ENCODE peak calls at places on chromosomes 2 and 18, in five cellular contexts. N is OCI-LY7, C is PC-9, F is HCT116, R is PC-3. D is an unnamed sample.

GRCh38 chr2:179263015-179263414 is 1.6 kb downstream of the SESTD1 start:
- DNase-seq in N (no peak), C (peak), F (no peak), R (peak), D (no peak)

GRCh38 chr18:76412010-76412817 is 82.8 kb downstream of the ZNF516 start:
- DNase-seq in N (no peak), C (no peak), F (no peak), R (no peak), D (no peak)

GRCh38 chr18:8277270-8277669 is 332.0 kb upstream of the RAB12 start:
- DNase-seq in N (no peak), C (no peak), F (no peak), R (no peak), D (no peak)

GRCh38 chr2:112912403-112912802 is 1.4 kb downstream of the IL37 start:
- DNase-seq in N (no peak), C (no peak), F (no peak), R (no peak), D (no peak)

GRCh38 chr2:27960237-27960912 is 69.8 kb downstream of the BABAM2 start:
- DNase-seq in N (no peak), C (no peak), F (no peak), R (peak), D (no peak)

GRCh38 chr18:41992066-41992465 is 37.0 kb downstream of the PIK3C3 start:
- DNase-seq in N (no peak), C (no peak), F (no peak), R (no peak), D (no peak)

GRCh38 chr2:138274421-138275291 is 226.9 kb upstream of the SPOPL start:
- DNase-seq in N (no peak), C (peak), F (peak), R (peak), D (peak)

GRCh38 chr2:48450256-48450655 is 79.7 kb upstream of the STON1 start:
- DNase-seq in N (no peak), C (no peak), F (no peak), R (no peak), D (no peak)

GRCh38 chr18:5997361-5997760 is 102.0 kb upstream of the TMEM200C start:
- DNase-seq in N (no peak), C (no peak), F (no peak), R (no peak), D (no peak)

GRCh38 chr2:65504201-65504600 is 71.8 kb upstream of the SPRED2 start:
- DNase-seq in N (no peak), C (no peak), F (no peak), R (no peak), D (no peak)

GRCh38 chr2:26925100-26925791 is 45.2 kb upstream of the MAPRE3 start:
- DNase-seq in N (no peak), C (no peak), F (no peak), R (no peak), D (no peak)

GRCh38 chr2:41621095-41621494 is 426.7 kb upstream of the PKDCC start:
- DNase-seq in N (no peak), C (no peak), F (no peak), R (no peak), D (no peak)

GRCh38 chr2:69674301-69674640 is 30.7 kb upstream of the AAK1 start:
- DNase-seq in N (no peak), C (no peak), F (no peak), R (no peak), D (no peak)

GRCh38 chr2:157190151-157190550 is 67.4 kb upstream of the GALNT5 start:
- DNase-seq in N (no peak), C (no peak), F (no peak), R (peak), D (no peak)

GRCh38 chr2:105261061-105261460 is 19.5 kb downstream of the GPR45 start:
- DNase-seq in N (no peak), C (no peak), F (no peak), R (no peak), D (peak)

GRCh38 chr2:166156985-166157490 is 29.2 kb upstream of the SCN1A start:
- DNase-seq in N (no peak), C (no peak), F (no peak), R (no peak), D (no peak)

GRCh38 chr2:33160217-33160616 is 213.5 kb downstream of the LTBP1 start:
- DNase-seq in N (no peak), C (no peak), F (no peak), R (no peak), D (no peak)

GRCh38 chr2:119290859-119291587 is 67.4 kb downstream of the STEAP3 start:
- DNase-seq in N (peak), C (peak), F (peak), R (peak), D (peak)

GRCh38 chr2:49265471-49265870 is 111.2 kb upstream of the FSHR start:
- DNase-seq in N (no peak), C (no peak), F (no peak), R (no peak), D (no peak)

GRCh38 chr18:27931563-27931962 is 245.4 kb downstream of the CDH2 start:
- DNase-seq in N (no peak), C (no peak), F (no peak), R (no peak), D (no peak)

GRCh38 chr2:57621984-57622383 is 424.6 kb upstream of the VRK2 start:
- DNase-seq in N (no peak), C (no peak), F (no peak), R (no peak), D (no peak)

GRCh38 chr2:156918410-156918809 is 339.1 kb upstream of the GALNT5 start:
- DNase-seq in N (no peak), C (no peak), F (no peak), R (no peak), D (no peak)

DNA sequence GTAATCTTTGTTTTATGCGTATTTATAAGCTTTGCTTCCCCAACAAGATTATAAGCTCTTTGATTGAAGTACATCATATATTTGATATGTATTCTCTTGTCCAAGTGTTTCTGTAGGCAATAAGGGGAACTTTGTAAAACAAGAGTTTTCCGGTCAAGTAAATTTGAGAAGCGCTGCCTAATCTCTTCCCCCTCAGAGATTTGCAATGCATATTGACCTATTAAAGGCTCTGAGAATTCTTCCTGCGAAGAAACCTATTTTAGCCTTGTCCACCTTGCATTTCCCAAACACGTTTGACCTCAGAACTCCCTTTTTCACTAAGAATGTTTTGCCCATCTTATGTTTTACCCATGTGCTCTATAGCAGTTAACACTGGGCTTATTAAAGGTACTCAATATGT is 26.9 kb upstream of the CASP10 start:
- DNase-seq in N (no peak), C (no peak), F (no peak), R (no peak), D (no peak)
- H3K4me2 ChIP-seq in N (no peak), C (no peak), F (no peak), R (no peak), D (no peak)

GRCh38 chr2:213241817-213242216 is 42.4 kb upstream of the SPAG16 start:
- DNase-seq in N (no peak), C (no peak), F (no peak), R (no peak), D (no peak)
- H2AFZ ChIP-seq in N (peak), C (no peak), F (no peak), R (no peak), D (no peak)

GRCh38 chr2:216849987-216850386 is 9.9 kb downstream of the TNP1 start:
- DNase-seq in N (no peak), C (no peak), F (no peak), R (peak), D (no peak)
- H3K4me2 ChIP-seq in N (no peak), C (no peak), F (no peak), R (no peak), D (no peak)

GRCh38 chr2:143477724-143478443 is 348.7 kb downstream of the ARHGAP15 start:
- DNase-seq in N (no peak), C (no peak), F (no peak), R (no peak), D (no peak)
- H2AFZ ChIP-seq in N (no peak), C (no peak), F (no peak), R (no peak), D (no peak)

DNA sequence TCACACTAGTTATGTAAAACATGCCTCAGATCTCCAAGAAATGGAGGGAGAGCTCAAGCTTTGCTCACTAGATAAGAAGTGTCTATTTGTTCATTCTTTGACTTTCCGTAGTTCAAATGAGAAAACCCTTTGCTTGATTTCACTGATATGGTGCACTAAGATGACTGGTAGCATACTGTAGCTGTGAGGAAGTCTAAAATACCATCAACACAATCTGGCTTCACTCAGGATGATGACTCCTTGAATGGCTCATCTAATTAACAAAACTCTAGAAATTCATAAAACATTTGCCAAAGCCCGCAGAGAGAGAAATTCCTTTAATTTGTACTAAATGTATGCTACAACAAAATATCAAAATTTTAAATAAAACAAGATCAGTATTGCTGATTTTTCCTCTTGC is 152.8 kb upstream of the STK17B start:
- DNase-seq in N (no peak), C (no peak), F (no peak), R (no peak), D (no peak)
- H3K4me2 ChIP-seq in N (no peak), C (no peak), F (no peak), R (no peak), D (no peak)

DNA sequence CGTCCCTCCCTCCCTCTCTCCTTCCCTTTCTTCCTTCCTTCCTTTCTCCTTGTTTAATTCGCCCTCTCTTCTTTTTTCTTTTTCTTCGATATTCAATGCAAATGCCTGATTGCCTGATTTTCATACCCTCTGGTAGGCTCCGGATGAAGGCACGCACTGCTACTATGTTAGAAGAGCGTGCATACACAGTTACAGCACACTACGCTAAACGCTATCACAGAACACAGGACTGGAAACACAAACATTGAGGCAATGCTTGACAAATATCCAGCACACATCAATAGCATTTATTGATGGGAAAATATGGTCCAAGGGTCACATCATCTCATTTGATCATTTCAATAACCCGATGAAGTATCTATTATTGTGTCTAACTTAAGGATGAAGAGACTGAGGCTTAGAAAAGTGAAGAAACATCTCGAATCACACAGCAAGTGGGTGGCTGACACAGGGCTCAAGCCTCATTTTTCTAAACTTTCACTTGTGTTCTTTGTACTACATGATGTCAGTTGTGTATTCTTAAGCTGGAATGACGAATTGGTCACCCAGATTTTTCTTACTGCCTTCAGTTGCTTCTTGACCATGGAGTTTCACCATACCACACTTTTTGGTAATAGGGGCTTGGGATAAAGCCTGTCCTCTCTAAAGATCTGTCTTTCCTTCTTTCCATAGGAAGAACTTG is 101.8 kb downstream of the TRIB2 start:
- DNase-seq in N (no peak), C (no peak), F (no peak), R (no peak), D (no peak)
- H2AFZ ChIP-seq in N (no peak), C (no peak), F (no peak), R (no peak), D (peak)

GRCh38 chr18:2846241-2846637 is 567 bp upstream of the EMILIN2 start:
- DNase-seq in N (no peak), C (no peak), F (no peak), R (no peak), D (no peak)
- H3K4me2 ChIP-seq in N (no peak), C (peak), F (peak), R (no peak), D (peak)

GRCh38 chr18:65735166-65735565 is 15.6 kb upstream of the CDH7 start:
- DNase-seq in N (no peak), C (no peak), F (no peak), R (no peak), D (no peak)

DNA sequence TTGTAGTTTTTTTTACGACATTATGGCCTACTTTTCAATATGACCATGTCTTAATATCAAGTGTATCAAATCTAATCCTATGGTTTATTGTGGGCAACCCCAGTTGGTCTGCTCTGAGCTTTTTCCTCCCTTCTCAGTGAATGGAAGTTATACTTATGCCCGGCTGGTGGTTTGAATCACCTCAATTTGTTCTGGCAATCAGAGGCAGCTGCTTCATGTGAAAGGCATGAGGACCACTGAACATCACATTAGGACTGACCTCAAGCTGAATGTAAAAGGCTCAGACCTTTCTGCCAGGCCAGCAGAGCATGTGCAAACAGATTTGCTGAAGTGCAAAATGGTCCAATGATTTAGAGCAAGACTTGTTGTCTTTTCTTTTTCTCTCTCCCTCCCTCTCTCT is 13.5 kb upstream of the CDH7 start:
- DNase-seq in N (no peak), C (no peak), F (no peak), R (no peak), D (no peak)
- H2AFZ ChIP-seq in N (no peak), C (no peak), F (no peak), R (no peak), D (no peak)

GRCh38 chr2:229178706-229179105 is 92.4 kb downstream of the PID1 start:
- DNase-seq in N (no peak), C (no peak), F (no peak), R (no peak), D (no peak)
- H3K4me2 ChIP-seq in N (no peak), C (no peak), F (no peak), R (no peak), D (no peak)

D was measured in keratinocyte.